ENCODE peak calls at places on chromosomes 1 and 21, in eight cellular contexts. E, D, V, F, U, L, A and Z are unnamed samples.

GRCh38 chr1:109799445-109799844 is 35.7 kb upstream of the EPS8L3 start:
- DNase-seq in V (no peak), A (no peak), U (no peak), F (no peak), E (no peak), L (no peak), D (no peak), Z (no peak)

GRCh38 chr1:31548899-31549806 is 27.2 kb upstream of the TINAGL1 start:
- DNase-seq in V (peak; percentile 97), A (peak; percentile 84), E (peak; percentile 68), F (peak; percentile 89), U (peak; percentile 94), L (peak; percentile 84), D (peak; percentile 76), Z (peak; percentile 86)

GRCh38 chr1:44714532-44714931 is 16.4 kb downstream of the RNU5D-1 start:
- DNase-seq in D (no peak), V (no peak), F (no peak), L (no peak), E (no peak), A (no peak), U (no peak), Z (no peak)

GRCh38 chr1:26122988-26123973 is 11.7 kb downstream of the PDIK1L start:
- DNase-seq in V (peak; percentile 78), F (no peak), U (no peak), E (no peak), A (no peak), D (no peak), L (no peak), Z (no peak)

GRCh38 chr1:111643097-111643496 is 23.5 kb downstream of the RAP1A start:
- DNase-seq in D (no peak), V (no peak), U (no peak), A (no peak), F (no peak), E (no peak), L (no peak), Z (no peak)

GRCh38 chr1:68955424-68955823 is 458.5 kb upstream of the DEPDC1 start:
- DNase-seq in L (peak; percentile 23), U (no peak), D (no peak), A (no peak), F (no peak), E (no peak), V (no peak), Z (no peak)

GRCh38 chr21:42534361-42534900 is 20.8 kb downstream of the SLC37A1 start:
- DNase-seq in F (peak; percentile 78), V (no peak), E (no peak), L (no peak), A (no peak), U (no peak), D (no peak), Z (no peak)

GRCh38 chr1:20697560-20697959 is 20.2 kb downstream of the KIF17 start:
- DNase-seq in F (no peak), A (no peak), V (no peak), U (no peak), E (no peak), D (no peak), L (no peak), Z (no peak)

GRCh38 chr1:90640325-90640724 is 76.8 kb downstream of the BARHL2 start:
- DNase-seq in V (no peak), D (no peak), E (no peak), A (no peak), L (no peak), U (no peak), F (no peak), Z (no peak)

GRCh38 chr21:38037416-38037815 is 121.2 kb upstream of the KCNJ6 start:
- DNase-seq in V (peak; percentile 49), L (no peak), A (no peak), F (no peak), U (no peak), E (no peak), D (no peak), Z (no peak)

GRCh38 chr1:167178831-167179230 is 41.9 kb upstream of the POU2F1 start:
- DNase-seq in V (no peak), E (no peak), A (no peak), D (no peak), U (no peak), L (no peak), F (no peak), Z (no peak)

GRCh38 chr1:54310439-54311328 is 95.5 kb downstream of the SSBP3 start:
- DNase-seq in L (no peak), E (peak; percentile 51), V (peak; percentile 30), F (no peak), U (peak; percentile 34), D (no peak), A (peak; percentile 4), Z (no peak)

GRCh38 chr1:44293761-44294315 is 61.2 kb downstream of the ERI3 start:
- DNase-seq in E (no peak), V (no peak), L (no peak), A (no peak), D (no peak), U (peak; percentile 34), F (no peak), Z (no peak)

GRCh38 chr21:45378258-45378966 is 26.6 kb upstream of the COL18A1 start:
- DNase-seq in V (peak; percentile 13), U (no peak), D (no peak), F (no peak), E (no peak), A (no peak), L (no peak), Z (no peak)